ENCODE peak calls at places on chromosomes 16 and 17, in nine cellular contexts. Z is NCI-H187; N is SHP77; P is RWPE1; M is activated T-helper 1 cell treated with anti-CD3 and anti-CD28 coated beads, Interleukin-12 subunit alpha, Interleukin-12 subunit beta, Interleukin-2, Interleukin-4 antibody, amounts not matched to agents 30 ng/mL and 10 ng/mL and 1 ng/mL, durations not matched to agents 14 hours and 24 hours and 36 hours; Y is SW 1271; V is A549; D is anterior cingulate cortex; F is stimulated activated CD4-positive, alpha-beta T cell treated with anti-CD3 and anti-CD28 coated beads, Interleukin-1b, Interleukin-23, amount 100 ng/mL, for 1 hour. I is an unnamed sample.

GRCh38 chr16:73921295-73921694 is 375.3 kb upstream of the PSMD7 start:
- DNase-seq in Z (no peak), N (no peak), P (peak; percentile 0), M (no peak), Y (no peak), V (no peak), D (no peak), F (no peak), I (no peak)

GRCh38 chr16:583470-583814 is 6.4 kb upstream of the RAB40C start:
- DNase-seq in Z (no peak), N (no peak), P (no peak), M (no peak), Y (no peak), V (no peak), D (no peak), F (no peak), I (no peak)

GRCh38 chr16:14510939-14511797 is 118.9 kb downstream of the PARN start:
- DNase-seq in Z (no peak), N (no peak), P (peak; percentile 22), M (no peak), Y (peak; percentile 42), V (no peak), D (no peak), F (no peak), I (peak; percentile 86)

GRCh38 chr17:81082177-81083073 is 47.5 kb downstream of the BAIAP2 start:
- DNase-seq in Z (no peak), N (no peak), P (no peak), M (no peak), Y (no peak), V (no peak), D (no peak), F (no peak), I (no peak)

GRCh38 chr16:53805747-53806146 is 101.8 kb downstream of the FTO start:
- DNase-seq in Z (no peak), N (no peak), P (no peak), M (no peak), Y (no peak), V (no peak), D (no peak), F (no peak), I (no peak)

GRCh38 chr17:12328204-12328603 is 307.5 kb downstream of the MAP2K4 start:
- DNase-seq in Z (no peak), N (no peak), P (no peak), M (no peak), Y (no peak), V (no peak), D (no peak), F (no peak), I (no peak)

GRCh38 chr16:86982347-86982596 is 334.9 kb downstream of the C16orf95 start:
- DNase-seq in Z (no peak), N (no peak), P (no peak), M (no peak), Y (no peak), V (no peak), D (no peak), F (no peak), I (no peak)

GRCh38 chr17:80774643-80775281 is 216.9 kb upstream of the CHMP6 start:
- DNase-seq in Z (peak; percentile 58), N (peak; percentile 80), P (no peak), M (no peak), Y (no peak), V (no peak), D (no peak), F (no peak), I (no peak)

GRCh38 chr16:4178468-4179010 is 62.3 kb upstream of the ADCY9 start:
- DNase-seq in Z (no peak), N (no peak), P (no peak), M (no peak), Y (no peak), V (no peak), D (no peak), F (no peak), I (no peak)

GRCh38 chr17:50534979-50535326 is 2.4 kb downstream of the EPN3 start:
- DNase-seq in Z (no peak), N (no peak), P (no peak), M (no peak), Y (no peak), V (no peak), D (no peak), F (no peak), I (no peak)

GRCh38 chr16:1983544-1984346 is at the start of gene GFER:
- DNase-seq in Z (peak; percentile 86), N (peak; percentile 90), P (peak; percentile 93), M (peak; percentile 80), Y (peak; percentile 80), V (peak; percentile 94), D (peak; percentile 43), F (no peak), I (peak; percentile 96)

I was measured in COLO829.